ENCODE peak calls at places on chromosomes 11 and 22, in five cellular contexts. K, U, P, G and M are unnamed samples.
A peak's percentile ranks its signal among the peaks of the same experiment; 100 is the strongest.

GRCh38 chr22:28955817-28956216 is 72.4 kb downstream of the ZNRF3 start:
- DNase-seq in K (no peak), U (no peak), P (peak; percentile 60), G (no peak), M (no peak)

GRCh38 chr22:46769191-46769675 is 6.8 kb downstream of the TBC1D22A start:
- DNase-seq in K (no peak), U (no peak), P (no peak), G (no peak), M (no peak)

GRCh38 chr11:293852-294661 is 5.1 kb downstream of the PGGHG start:
- DNase-seq in K (no peak), U (no peak), P (no peak), G (no peak), M (no peak)

GRCh38 chr22:36385491-36386350 is 2.0 kb downstream of the MYH9 start:
- DNase-seq in K (peak; percentile 57), U (no peak), P (no peak), G (no peak), M (no peak)

GRCh38 chr11:18720811-18721575 is 5.0 kb downstream of the IGSF22 start:
- DNase-seq in K (no peak), U (peak; percentile 67), P (no peak), G (peak; percentile 75), M (peak; percentile 28)

GRCh38 chr11:128157423-128158298 is 429.7 kb downstream of the ETS1 start:
- DNase-seq in K (peak; percentile 44), U (peak; percentile 51), P (peak; percentile 51), G (no peak), M (peak; percentile 72)

GRCh38 chr11:62370743-62371440 is 33.6 kb downstream of the ASRGL1 start:
- DNase-seq in K (no peak), U (no peak), P (no peak), G (no peak), M (no peak)

GRCh38 chr22:47218671-47219070 is 456.2 kb downstream of the TBC1D22A start:
- DNase-seq in K (no peak), U (no peak), P (no peak), G (no peak), M (no peak)

GRCh38 chr11:69657911-69658605 is 17.1 kb downstream of the LTO1 start:
- DNase-seq in K (peak; percentile 97), U (no peak), P (no peak), G (no peak), M (no peak)

GRCh38 chr22:22948651-22949611 is 61.3 kb downstream of the IGLL5 start:
- DNase-seq in K (no peak), U (no peak), P (no peak), G (no peak), M (no peak)

GRCh38 chr11:62044639-62045121 is 77.2 kb upstream of the FTH1 start:
- DNase-seq in K (no peak), U (no peak), P (no peak), G (no peak), M (peak; percentile 74)

GRCh38 chr11:15451713-15452112 is 337.0 kb downstream of the INSC start:
- DNase-seq in K (no peak), U (no peak), P (no peak), G (no peak), M (no peak)

GRCh38 chr11:112878228-112878627 is 83.0 kb upstream of the NCAM1 start:
- DNase-seq in K (no peak), U (no peak), P (no peak), G (no peak), M (no peak)

GRCh38 chr11:4090258-4090657 is 4.3 kb upstream of the RRM1 start:
- DNase-seq in K (no peak), U (no peak), P (no peak), G (no peak), M (no peak)

GRCh38 chr11:58641326-58641725 is 18.9 kb downstream of the CNTF start:
- DNase-seq in K (no peak), U (no peak), P (no peak), G (no peak), M (no peak)

GRCh38 chr11:69088676-69089146 is 40.0 kb downstream of the TPCN2 start:
- DNase-seq in K (peak; percentile 75), U (peak; percentile 87), P (peak; percentile 28), G (peak; percentile 70), M (peak; percentile 75)

GRCh38 chr11:9231848-9232177 is 33.3 kb downstream of the DENND5A start:
- DNase-seq in K (no peak), U (no peak), P (no peak), G (no peak), M (no peak)

GRCh38 chr11:114562166-114562916 is 2.7 kb upstream of the NXPE1 start:
- DNase-seq in K (no peak), U (no peak), P (no peak), G (no peak), M (no peak)

GRCh38 chr11:76077575-76078150 is 128.6 kb downstream of the WNT11 start:
- DNase-seq in K (no peak), U (no peak), P (no peak), G (no peak), M (no peak)

GRCh38 chr11:46948378-46949131 is 12.0 kb downstream of the CSTPP1 start:
- DNase-seq in K (no peak), U (no peak), P (no peak), G (no peak), M (no peak)

GRCh38 chr11:94134651-94135512 is 6.2 kb downstream of the PANX1 start:
- DNase-seq in K (no peak), U (peak; percentile 76), P (no peak), G (no peak), M (no peak)

GRCh38 chr11:93526058-93526633 is 17.0 kb downstream of the SMCO4 start:
- DNase-seq in K (no peak), U (no peak), P (no peak), G (no peak), M (no peak)

GRCh38 chr11:113192121-113192925 is 122.1 kb upstream of the TTC12 start:
- DNase-seq in K (no peak), U (no peak), P (no peak), G (no peak), M (no peak)

GRCh38 chr11:26228778-26229177 is 103.2 kb upstream of the ANO3 start:
- DNase-seq in K (no peak), U (no peak), P (no peak), G (no peak), M (no peak)

GRCh38 chr22:19631899-19632670 is 82.2 kb upstream of the SEPTIN5 start:
- DNase-seq in K (peak; percentile 32), U (peak; percentile 93), P (no peak), G (no peak), M (peak; percentile 55)

GRCh38 chr11:13897606-13898276 is 64.8 kb upstream of the SPON1 start:
- DNase-seq in K (no peak), U (no peak), P (no peak), G (no peak), M (no peak)

GRCh38 chr11:112797653-112798293 is 163.4 kb upstream of the NCAM1 start:
- DNase-seq in K (peak; percentile 3), U (peak; percentile 65), P (no peak), G (peak; percentile 43), M (no peak)

GRCh38 chr22:36185828-36186624 is 15.6 kb downstream of the APOL4 start:
- DNase-seq in K (no peak), U (no peak), P (no peak), G (no peak), M (no peak)

DNA sequence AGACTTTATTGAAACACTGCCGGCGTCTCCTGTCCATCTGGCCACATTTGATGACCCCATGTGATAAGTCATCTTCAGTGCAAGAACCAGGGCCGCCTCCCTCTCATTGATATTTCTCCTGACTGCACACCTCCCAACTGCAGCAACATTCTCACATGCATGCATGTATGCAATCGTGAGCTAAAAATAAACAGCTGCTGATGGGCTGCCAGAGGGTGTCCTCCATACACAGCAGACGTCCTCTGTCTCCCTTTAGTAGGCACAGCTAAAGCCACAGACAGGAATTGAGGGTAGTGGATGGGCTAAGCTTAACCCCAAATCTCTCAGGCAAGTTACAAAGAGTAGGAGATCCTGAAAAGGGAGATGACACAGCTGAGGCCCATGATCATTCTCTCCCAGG is 106.7 kb upstream of the HSD17B12 start:
- DNase-seq in K (no peak), U (no peak), P (no peak), G (no peak), M (no peak)
- TF ChIP-seq EZH2 in K (no peak), U (no peak), P (no peak), G (no peak), M (no peak)

DNA sequence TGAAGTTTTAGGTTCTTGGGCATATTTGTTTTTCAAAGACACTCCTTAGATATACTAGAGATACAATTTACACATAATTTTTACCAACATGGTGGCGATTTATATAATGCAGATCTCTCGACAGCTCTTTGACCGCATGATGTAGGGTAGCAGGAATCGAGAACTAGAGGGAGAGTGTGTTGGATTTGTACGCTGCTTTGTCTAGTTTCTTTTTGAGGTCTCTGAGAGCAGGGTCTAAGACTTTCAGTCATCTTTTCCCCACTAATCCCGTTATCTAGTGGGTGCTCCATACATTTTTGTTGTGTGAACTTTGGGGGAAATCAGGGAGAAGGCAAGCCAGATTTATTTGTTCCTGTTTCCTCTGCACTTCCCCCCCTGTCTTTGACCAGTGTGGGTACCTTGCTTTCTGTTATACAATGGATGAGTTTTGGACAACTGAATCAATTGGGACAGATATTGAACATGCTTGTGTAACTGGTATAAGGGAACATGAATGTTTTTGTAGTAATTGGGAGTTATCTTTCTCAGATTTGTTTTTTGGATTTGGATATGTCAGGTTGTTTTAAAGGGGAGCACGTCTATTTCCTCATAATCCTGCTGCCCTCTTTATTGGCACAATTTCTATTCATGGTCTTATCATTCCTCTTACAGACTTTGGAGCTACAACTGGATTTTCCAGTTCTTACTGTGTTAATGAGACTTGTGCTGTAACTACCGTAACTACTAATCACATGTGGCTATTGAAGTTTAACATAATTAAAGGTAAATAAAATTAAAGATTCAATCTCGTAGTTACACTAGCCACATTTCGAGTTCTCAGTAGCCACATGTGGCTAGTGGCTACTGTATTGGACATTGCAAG is 1.7 kb downstream of the FDX1 start:
- DNase-seq in K (no peak), U (no peak), P (no peak), G (no peak), M (no peak)
- TF ChIP-seq RAD21 in K (no peak), U (no peak), P (no peak), G (no peak), M (no peak)

DNA sequence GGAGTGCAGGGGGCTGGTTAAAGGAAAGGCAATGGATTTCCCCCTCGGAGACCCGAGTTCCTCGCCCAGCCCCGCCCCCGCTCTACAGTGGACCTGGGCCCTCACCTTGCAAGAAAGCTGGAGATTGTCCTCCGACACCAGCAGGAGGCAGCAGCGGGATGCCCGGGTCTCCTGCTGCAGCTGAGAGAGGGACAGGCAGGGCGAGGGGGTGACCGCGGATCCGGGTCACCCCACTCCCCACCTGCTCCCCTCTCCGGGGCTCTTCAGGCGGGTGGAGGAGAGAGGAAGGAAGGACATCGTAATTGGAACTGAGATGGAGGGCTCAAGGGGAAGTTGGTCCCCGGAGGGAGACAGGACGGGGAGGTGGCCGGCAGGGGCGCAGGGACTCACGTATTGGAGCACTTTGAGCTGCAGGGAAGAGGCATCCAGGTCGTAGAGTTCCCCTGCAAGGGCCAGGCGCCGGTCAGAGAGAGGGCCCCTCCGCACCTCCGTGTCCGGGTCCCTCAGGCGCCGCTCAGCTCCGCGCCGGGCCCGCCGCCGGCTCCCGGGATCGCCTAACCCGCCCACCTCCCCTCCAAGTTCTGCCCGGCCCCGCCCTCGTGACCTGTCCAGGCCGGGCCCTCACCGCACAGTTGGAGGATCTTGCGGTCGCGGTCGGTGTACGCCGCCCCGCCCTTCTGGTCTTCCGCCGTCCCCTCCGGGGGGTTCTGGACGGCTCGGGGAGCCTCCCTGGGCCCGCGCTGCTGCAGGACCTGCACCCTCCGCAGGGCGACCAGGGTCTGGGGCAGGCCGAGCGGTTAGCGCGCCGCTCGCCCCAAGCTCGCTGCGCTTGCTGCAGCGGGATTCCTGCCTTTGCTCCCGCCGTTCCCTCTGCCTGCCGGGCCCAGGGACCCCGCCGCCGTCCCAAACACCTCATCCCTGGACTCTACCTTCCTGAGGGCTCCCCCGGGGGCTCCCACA is 84.1 kb downstream of the PDE2A start:
- DNase-seq in K (peak; percentile 48), U (peak; percentile 59), P (no peak), G (no peak), M (no peak)
- TF ChIP-seq EZH2 in K (no peak), U (no peak), P (peak; percentile 47), G (peak; percentile 68), M (no peak)

GRCh38 chr22:43304831-43305230 is 38.3 kb downstream of the SCUBE1 start:
- DNase-seq in K (no peak), U (no peak), P (no peak), G (no peak), M (no peak)
- TF ChIP-seq RAD21 in K (no peak), U (no peak), P (no peak), G (no peak), M (no peak)